ENCODE peak calls at places on chromosome 1, in five cellular contexts. H is HCT116, K is SK-N-SH, X is K562, D is H1. T is an unnamed sample.

GRCh38 chr1:159867322-159868064 is 5.0 kb upstream of the VSIG8 start:
- DNase-seq in H (no peak), K (no peak), X (no peak), D (no peak), T (peak)

GRCh38 chr1:169814265-169814664 is 19.6 kb upstream of the METTL18 start:
- DNase-seq in H (no peak), K (no peak), X (no peak), D (no peak), T (no peak)

GRCh38 chr1:208924011-208924410 is 659.5 kb upstream of the CAMK1G start:
- DNase-seq in H (no peak), K (no peak), X (no peak), D (no peak), T (no peak)

GRCh38 chr1:32580348-32581017 is 41.3 kb downstream of the ZBTB8A start:
- DNase-seq in H (no peak), K (no peak), X (no peak), D (no peak), T (no peak)

GRCh38 chr1:60763713-60764112 is 318.6 kb upstream of the NFIA start:
- DNase-seq in H (no peak), K (no peak), X (no peak), D (no peak), T (no peak)

GRCh38 chr1:244964112-244964971 is 100.0 kb upstream of the HNRNPU start:
- DNase-seq in H (no peak), K (peak), X (no peak), D (no peak), T (no peak)

GRCh38 chr1:41640756-41641482 is 156.4 kb upstream of the EDN2 start:
- DNase-seq in H (no peak), K (no peak), X (no peak), D (no peak), T (no peak)

GRCh38 chr1:119099775-119100174 is 40.7 kb downstream of the WARS2 start:
- DNase-seq in H (no peak), K (no peak), X (no peak), D (no peak), T (no peak)

GRCh38 chr1:61436491-61437120 is 288.3 kb downstream of the TM2D1 start:
- DNase-seq in H (no peak), K (no peak), X (no peak), D (no peak), T (no peak)

GRCh38 chr1:101873672-101874071 is 123.1 kb downstream of the OLFM3 start:
- DNase-seq in H (no peak), K (no peak), X (no peak), D (no peak), T (no peak)

GRCh38 chr1:209876091-209876800 is 48.5 kb downstream of the UTP25 start:
- DNase-seq in H (no peak), K (no peak), X (no peak), D (no peak), T (no peak)

GRCh38 chr1:30295674-30296073 is 427.7 kb downstream of the MATN1 start:
- DNase-seq in H (no peak), K (no peak), X (no peak), D (no peak), T (no peak)

GRCh38 chr1:12177999-12178441 is 11.2 kb downstream of the TNFRSF1B start:
- DNase-seq in H (peak), K (peak), X (no peak), D (no peak), T (no peak)

GRCh38 chr1:203289281-203289981 is 15.9 kb upstream of the BTG2 start:
- DNase-seq in H (no peak), K (no peak), X (peak), D (no peak), T (no peak)

GRCh38 chr1:918353-918752 is 5.4 kb upstream of the SAMD11 start:
- DNase-seq in H (no peak), K (no peak), X (no peak), D (no peak), T (no peak)

GRCh38 chr1:186008920-186009737 is 274.9 kb downstream of the HMCN1 start:
- DNase-seq in H (no peak), K (no peak), X (no peak), D (no peak), T (no peak)

GRCh38 chr1:10170362-10170665 is 40.1 kb upstream of the KIF1B start:
- DNase-seq in H (no peak), K (no peak), X (no peak), D (no peak), T (no peak)

GRCh38 chr1:8970870-8971337 is 25.2 kb downstream of the CA6 start:
- DNase-seq in H (no peak), K (no peak), X (no peak), D (no peak), T (no peak)

GRCh38 chr1:43976045-43976444 is 1.3 kb downstream of the ATP6V0B start:
- DNase-seq in H (no peak), K (peak), X (no peak), D (no peak), T (no peak)

GRCh38 chr1:53685272-53686051 is 53.5 kb downstream of the GLIS1 start:
- DNase-seq in H (no peak), K (peak), X (no peak), D (no peak), T (no peak)

GRCh38 chr1:248140846-248141245 is 4.1 kb upstream of the OR2M5 start:
- DNase-seq in H (no peak), K (no peak), X (no peak), D (no peak), T (no peak)

GRCh38 chr1:235945775-235946565 is 79.3 kb upstream of the LYST start:
- DNase-seq in H (no peak), K (no peak), X (no peak), D (no peak), T (no peak)

GRCh38 chr1:156502396-156502748 is 1.8 kb upstream of the MEF2D start:
- DNase-seq in H (no peak), K (no peak), X (no peak), D (no peak), T (no peak)

GRCh38 chr1:10909697-10910489 is 102.6 kb upstream of the TARDBP start:
- DNase-seq in H (no peak), K (peak), X (peak), D (no peak), T (peak)

GRCh38 chr1:184641894-184642293 is 112.8 kb downstream of the EDEM3 start:
- DNase-seq in H (no peak), K (no peak), X (no peak), D (no peak), T (no peak)

GRCh38 chr1:193850745-193851144 is 664.3 kb upstream of the B3GALT2 start:
- DNase-seq in H (no peak), K (no peak), X (no peak), D (no peak), T (no peak)

GRCh38 chr1:100643430-100644196 is 75.9 kb upstream of the VCAM1 start:
- DNase-seq in H (no peak), K (no peak), X (no peak), D (no peak), T (no peak)

GRCh38 chr1:96845464-96845863 is 123.9 kb downstream of the PTBP2 start:
- DNase-seq in H (peak), K (no peak), X (peak), D (peak), T (peak)

GRCh38 chr1:116506132-116507004 is 64.5 kb downstream of the CD58 start:
- DNase-seq in H (no peak), K (no peak), X (no peak), D (no peak), T (no peak)

GRCh38 chr1:116508090-116508983 is 62.5 kb downstream of the CD58 start:
- DNase-seq in H (no peak), K (no peak), X (no peak), D (no peak), T (no peak)

GRCh38 chr1:116510361-116510760 is 60.5 kb downstream of the CD58 start:
- DNase-seq in H (no peak), K (no peak), X (no peak), D (no peak), T (no peak)

GRCh38 chr1:116511459-116512019 is 59.3 kb downstream of the CD58 start:
- DNase-seq in H (no peak), K (no peak), X (no peak), D (no peak), T (no peak)

GRCh38 chr1:116508984-116509980 is 61.5 kb downstream of the CD58 start:
- DNase-seq in H (peak), K (no peak), X (peak), D (no peak), T (no peak)
- TF ChIP-seq JUND in H (peak), K (peak), X (peak), D (no peak), T (no peak)

DNA sequence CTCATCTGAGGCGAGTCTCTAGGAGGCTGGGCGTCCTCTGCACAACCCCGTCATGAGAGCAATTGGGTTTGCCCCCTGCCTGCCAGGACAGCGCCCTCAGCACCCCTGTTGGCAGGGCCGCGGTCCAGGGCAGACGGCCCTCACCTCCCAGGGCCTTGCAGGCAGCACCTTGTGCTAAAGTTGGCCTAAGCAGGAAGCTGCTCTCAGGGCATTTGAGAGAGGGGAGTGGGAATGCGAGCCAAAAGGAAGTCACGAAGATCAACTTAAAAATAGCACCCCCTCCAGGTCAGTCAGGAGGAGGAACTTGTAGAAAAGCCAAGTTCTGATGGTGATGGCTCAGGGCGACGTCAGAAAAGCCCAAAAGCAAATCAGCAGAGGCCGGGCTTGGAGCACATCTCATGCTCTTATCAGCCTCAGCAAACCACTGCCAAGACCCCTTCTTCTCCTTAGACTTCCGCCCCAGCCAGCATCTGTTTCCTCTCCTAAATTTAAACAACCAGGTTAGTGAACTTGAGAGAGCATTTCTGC is 12.6 kb upstream of the ADORA3 start:
- DNase-seq in H (no peak), K (no peak), X (peak), D (peak), T (no peak)
- TF ChIP-seq JUND in H (no peak), K (no peak), X (peak), D (no peak), T (no peak)

DNA sequence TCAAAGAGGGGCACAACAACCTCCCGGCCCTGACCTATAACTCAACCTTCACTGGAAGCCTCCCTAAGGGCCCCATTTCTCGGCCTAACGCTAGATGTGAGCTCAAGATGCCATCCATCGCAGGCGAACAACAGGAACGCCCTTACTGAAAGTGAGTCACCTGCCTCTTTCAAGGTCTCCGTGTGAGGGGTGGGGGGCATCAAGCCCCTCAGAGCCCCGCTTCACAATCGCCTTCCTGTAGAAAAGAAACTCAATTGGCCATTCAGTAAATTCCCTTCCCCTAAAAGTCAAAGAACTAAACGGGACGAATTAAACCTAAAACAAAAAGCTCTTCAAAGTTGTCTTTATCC is 667 bp downstream of the ZMYM6 start:
- DNase-seq in H (no peak), K (peak), X (peak), D (peak), T (no peak)
- TF ChIP-seq JUND in H (peak), K (no peak), X (no peak), D (no peak), T (no peak)

DNA sequence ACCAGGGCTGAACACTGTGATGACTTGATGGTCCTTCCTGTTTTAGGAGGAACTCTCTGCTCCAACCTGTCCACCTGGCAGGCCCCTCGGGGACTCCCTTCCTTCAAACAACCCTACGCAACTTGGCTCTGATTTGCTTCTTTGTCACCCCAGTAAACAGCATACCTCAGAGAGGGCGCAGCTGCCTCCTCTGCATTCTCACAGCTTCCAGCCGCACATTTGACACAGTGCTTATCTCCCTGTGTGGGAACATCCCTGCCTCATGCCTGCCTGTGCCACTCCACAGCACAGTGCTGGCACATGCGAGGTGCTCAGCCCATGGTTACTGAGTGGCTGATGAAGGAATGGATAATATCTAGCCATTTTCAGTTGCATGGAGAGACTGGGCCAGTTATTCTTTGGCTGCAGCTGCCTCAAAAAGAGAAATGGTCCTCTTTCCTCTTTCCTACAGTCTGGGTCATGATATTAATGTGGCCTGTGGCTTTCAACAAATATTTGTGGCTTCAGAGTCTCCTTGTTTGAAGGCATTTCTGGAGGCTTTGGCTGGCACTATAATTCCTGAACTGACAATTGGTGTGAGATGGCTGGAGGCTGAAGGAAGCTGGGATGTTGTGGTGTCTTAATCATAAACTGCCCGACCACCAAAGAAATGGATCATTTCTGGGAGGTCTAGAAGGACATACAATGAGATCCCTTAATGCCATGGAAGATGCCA is 77.9 kb downstream of the TENT5C start:
- DNase-seq in H (no peak), K (no peak), X (no peak), D (no peak), T (no peak)
- TF ChIP-seq JUND in H (no peak), K (no peak), X (no peak), D (no peak), T (no peak)

DNA sequence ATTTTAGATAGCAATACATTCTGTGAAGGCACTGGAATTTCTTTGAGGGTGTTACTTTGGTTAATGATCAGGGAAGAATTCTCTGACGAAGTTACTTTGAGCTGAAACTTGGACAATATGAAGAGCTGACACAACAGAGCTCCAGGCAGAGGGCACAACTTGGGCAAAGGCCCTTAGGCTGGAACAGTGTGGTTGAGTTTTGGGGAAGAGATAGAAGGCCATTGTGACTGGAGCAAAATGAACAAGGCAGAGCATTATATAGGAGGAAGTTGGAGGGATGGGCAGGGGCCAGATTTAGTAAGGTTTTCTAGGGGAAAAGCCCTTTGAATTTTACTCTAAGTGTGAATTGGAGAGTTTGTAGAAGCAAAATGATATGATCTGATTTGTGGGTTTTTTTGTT is 30.9 kb downstream of the LMO4 start:
- DNase-seq in H (no peak), K (no peak), X (no peak), D (no peak), T (no peak)
- TF ChIP-seq JUND in H (no peak), K (no peak), X (no peak), D (no peak), T (no peak)

GRCh38 chr1:2452583-2453315 is 23.3 kb upstream of the PLCH2 start:
- DNase-seq in H (no peak), K (no peak), X (no peak), D (no peak), T (no peak)
- TF ChIP-seq JUND in H (no peak), K (no peak), X (no peak), D (no peak), T (no peak)